ENCODE peak calls at places on chromosomes 11 and 22, in six cellular contexts. Z is skeletal muscle cell, S is AML-193, F is right lobe of liver, V is astrocyte of the hippocampus, Y is nucleus accumbens. X is an unnamed sample.
A peak's percentile ranks its signal among the peaks of the same experiment; 100 is the strongest.

GRCh38 chr11:68773521-68774187 is 22.3 kb upstream of the TESMIN start:
- DNase-seq in S (no peak), V (peak; percentile 53), Y (no peak), F (no peak), Z (no peak), X (no peak)

GRCh38 chr11:93288767-93289166 is 41.8 kb upstream of the DEUP1 start:
- DNase-seq in Y (no peak), Z (no peak), V (no peak), S (no peak), F (no peak), X (no peak)

GRCh38 chr11:30128269-30128932 is 102.4 kb upstream of the FSHB start:
- DNase-seq in Y (no peak), V (peak; percentile 45), Z (peak; percentile 96), S (peak; percentile 18), F (no peak), X (no peak)

GRCh38 chr11:24687748-24688147 is 190.9 kb downstream of the LUZP2 start:
- DNase-seq in Z (no peak), S (no peak), F (no peak), Y (no peak), V (no peak), X (no peak)

GRCh38 chr11:103067118-103067517 is 24.8 kb downstream of the DCUN1D5 start:
- DNase-seq in V (no peak), Y (no peak), F (no peak), S (peak; percentile 28), Z (no peak), X (no peak)

GRCh38 chr11:76797341-76798201 is 14.4 kb downstream of the TSKU start:
- DNase-seq in F (peak; percentile 57), V (no peak), Z (no peak), Y (no peak), S (no peak), X (no peak)

GRCh38 chr11:60858731-60859464 is 3.1 kb upstream of the PTGDR2 start:
- DNase-seq in Z (no peak), V (no peak), Y (no peak), S (no peak), F (no peak), X (no peak)

GRCh38 chr11:69213315-69213714 is 57.6 kb downstream of the SMIM38 start:
- DNase-seq in F (peak; percentile 14), S (no peak), V (no peak), Z (no peak), Y (no peak), X (no peak)

GRCh38 chr11:8878771-8879170 is 32.2 kb upstream of the AKIP1 start:
- DNase-seq in Z (no peak), S (no peak), F (no peak), Y (no peak), V (no peak), X (no peak)

GRCh38 chr11:61120865-61121831 is 18.9 kb downstream of the CD5 start:
- DNase-seq in F (no peak), S (no peak), Z (no peak), Y (no peak), V (peak; percentile 60), X (peak; percentile 31)

GRCh38 chr11:69465236-69466000 is 16.0 kb upstream of the LINC01488 start:
- DNase-seq in Z (no peak), F (no peak), Y (no peak), V (no peak), S (no peak), X (no peak)

GRCh38 chr11:45383229-45383628 is 97.1 kb upstream of the SYT13 start:
- DNase-seq in V (peak; percentile 82), S (peak; percentile 53), Y (no peak), F (no peak), Z (no peak), X (peak; percentile 26)

GRCh38 chr22:39917776-39918493 is 17.1 kb downstream of the GRAP2 start:
- DNase-seq in F (no peak), Z (no peak), V (no peak), S (no peak), Y (no peak), X (no peak)

GRCh38 chr22:46864314-46865051 is 102.0 kb downstream of the TBC1D22A start:
- DNase-seq in V (no peak), Z (no peak), Y (no peak), F (peak; percentile 74), S (no peak), X (no peak)

GRCh38 chr11:131281316-131281715 is 89.1 kb upstream of the NTM start:
- DNase-seq in Y (no peak), V (no peak), Z (no peak), F (no peak), S (no peak), X (no peak)

GRCh38 chr11:132177106-132177505 is 806.7 kb downstream of the NTM start:
- DNase-seq in V (peak; percentile 80), F (no peak), S (no peak), Z (peak; percentile 20), Y (no peak), X (no peak)

GRCh38 chr11:65133724-65134123 is 595 bp downstream of the SYVN1 start:
- DNase-seq in Z (no peak), F (peak; percentile 71), S (no peak), V (no peak), Y (no peak), X (no peak)

GRCh38 chr22:48923909-48924475 is 903.7 kb downstream of the BRD1 start:
- DNase-seq in S (no peak), F (no peak), Z (no peak), V (no peak), Y (no peak), X (no peak)

GRCh38 chr11:44619931-44620725 is 54.7 kb downstream of the CD82 start:
- DNase-seq in Y (no peak), V (no peak), S (no peak), Z (no peak), F (peak; percentile 40), X (peak; percentile 46)

GRCh38 chr11:110069158-110069737 is 23.9 kb upstream of the ZC3H12C start:
- DNase-seq in S (peak; percentile 72), Y (no peak), F (peak; percentile 59), Z (peak; percentile 86), V (peak; percentile 27), X (peak; percentile 88)

GRCh38 chr11:57249384-57250319 is 12.6 kb upstream of the APLNR start:
- DNase-seq in V (peak; percentile 84), S (peak; percentile 54), Y (no peak), F (peak; percentile 63), Z (no peak), X (no peak)

GRCh38 chr11:63917685-63918523 is 940 bp upstream of the RCOR2 start:
- DNase-seq in S (no peak), V (peak; percentile 58), F (no peak), Y (no peak), Z (no peak), X (no peak)

GRCh38 chr11:128535468-128536457 is 51.6 kb downstream of the ETS1 start:
- DNase-seq in S (no peak), Z (no peak), F (no peak), V (no peak), Y (no peak), X (no peak)

GRCh38 chr11:97893612-97894011 is 1127.1 kb upstream of the CNTN5 start:
- DNase-seq in Z (no peak), Y (no peak), S (no peak), F (no peak), V (no peak), X (no peak)

GRCh38 chr11:118928870-118929495 is 3.3 kb upstream of the BCL9L start:
- DNase-seq in S (peak; percentile 46), Z (no peak), V (peak; percentile 82), Y (no peak), F (peak; percentile 80), X (peak; percentile 78)

GRCh38 chr11:14584595-14584994 is 59.0 kb upstream of the PDE3B start:
- DNase-seq in Z (no peak), F (peak; percentile 81), Y (no peak), V (no peak), S (no peak), X (no peak)

GRCh38 chr11:67642148-67642475 is 2.5 kb upstream of the TBX10 start:
- DNase-seq in F (no peak), V (no peak), Y (no peak), Z (no peak), S (no peak), X (peak; percentile 37)

X was measured in RWPE2.